ENCODE peak calls at places on chromosomes 1 and 21, in five cellular contexts. V, A, K, Y and Q are unnamed samples.
A peak's percentile ranks its signal among the peaks of the same experiment; 100 is the strongest.

GRCh38 chr21:42570362-42570761 is 56.7 kb downstream of the SLC37A1 start:
- DNase-seq in V (no peak), Y (no peak), A (no peak), K (no peak), Q (no peak)

GRCh38 chr1:54846301-54846700 is 40.7 kb downstream of the DHCR24 start:
- DNase-seq in K (no peak), A (no peak), V (no peak), Y (no peak), Q (no peak)

GRCh38 chr1:151715726-151716404 is 738 bp downstream of the CELF3 start:
- DNase-seq in K (no peak), Y (peak; percentile 80), V (no peak), A (no peak), Q (no peak)

GRCh38 chr1:60904079-60904852 is 178.1 kb upstream of the NFIA start:
- DNase-seq in A (peak; percentile 71), Y (no peak), K (peak; percentile 10), V (no peak), Q (no peak)

GRCh38 chr1:21337931-21338567 is 47.8 kb upstream of the ECE1 start:
- DNase-seq in V (no peak), Y (no peak), A (peak; percentile 80), K (peak; percentile 89), Q (peak; percentile 91)

GRCh38 chr21:43880111-43880985 is 15.3 kb downstream of the AGPAT3 start:
- DNase-seq in A (peak; percentile 17), V (no peak), K (peak; percentile 45), Y (no peak), Q (no peak)

GRCh38 chr1:63787875-63788274 is 14.1 kb downstream of the ROR1 start:
- DNase-seq in A (no peak), K (no peak), Y (peak; percentile 70), V (no peak), Q (no peak)

GRCh38 chr1:222749927-222750326 is 12.9 kb downstream of the FAM177B start:
- DNase-seq in Y (peak; percentile 73), K (peak; percentile 34), A (peak; percentile 15), V (no peak), Q (no peak)

GRCh38 chr1:246155923-246156322 is 351.2 kb downstream of the SMYD3 start:
- DNase-seq in K (peak; percentile 53), Y (no peak), V (no peak), A (peak; percentile 22), Q (no peak)

GRCh38 chr1:79929356-79929755 is 922.8 kb upstream of the ADGRL4 start:
- DNase-seq in A (peak; percentile 13), K (no peak), Y (no peak), V (no peak), Q (no peak)

GRCh38 chr1:193338194-193338593 is 151.8 kb upstream of the B3GALT2 start:
- DNase-seq in Y (no peak), A (peak; percentile 61), V (no peak), K (peak; percentile 24), Q (peak; percentile 56)

GRCh38 chr1:27571439-27572018 is 32.4 kb downstream of the AHDC1 start:
- DNase-seq in Y (peak; percentile 67), A (no peak), K (no peak), V (no peak), Q (no peak)

GRCh38 chr1:100325415-100326324 is 26.6 kb upstream of the CDC14A start:
- DNase-seq in K (no peak), V (no peak), A (no peak), Y (no peak), Q (peak; percentile 56)

GRCh38 chr1:176639136-176639535 is 176.2 kb downstream of the PAPPA2 start:
- DNase-seq in Y (no peak), V (no peak), K (no peak), A (peak; percentile 48), Q (no peak)

GRCh38 chr1:23995431-23995837 is 15.3 kb upstream of the SRSF10 start:
- DNase-seq in K (no peak), A (no peak), Y (no peak), V (no peak), Q (no peak)